ENCODE peak calls at places on chromosomes 2 and 18, in six cellular contexts. One of them, this sample, is unnamed.

GRCh38 chr2:38991899-38992298 is 102.2 kb downstream of the ARHGEF33 start:
- DNase-seq in Peyer's patch: no peak
- DNase-seq in sigmoid colon: no peak
- DNase-seq in prostate gland: no peak
- DNase-seq in spleen: no peak
- DNase-seq in gastrocnemius medialis: no peak
- DNase-seq in this sample: no peak

GRCh38 chr2:239315308-239315707 is 85.5 kb downstream of the HDAC4 start:
- DNase-seq in prostate gland: no peak
- DNase-seq in sigmoid colon: peak
- DNase-seq in spleen: peak
- DNase-seq in gastrocnemius medialis: no peak
- DNase-seq in Peyer's patch: no peak
- DNase-seq in this sample: peak

GRCh38 chr18:76518073-76518472 is 23.0 kb upstream of the ZNF516 start:
- DNase-seq in gastrocnemius medialis: no peak
- DNase-seq in sigmoid colon: no peak
- DNase-seq in Peyer's patch: no peak
- DNase-seq in spleen: no peak
- DNase-seq in prostate gland: no peak
- DNase-seq in this sample: no peak

GRCh38 chr2:239537633-239538356 is 137.0 kb upstream of the HDAC4 start:
- DNase-seq in prostate gland: no peak
- DNase-seq in spleen: peak
- DNase-seq in sigmoid colon: peak
- DNase-seq in Peyer's patch: peak
- DNase-seq in gastrocnemius medialis: peak
- DNase-seq in this sample: no peak

GRCh38 chr2:62221141-62221540 is 25.2 kb downstream of the B3GNT2 start:
- DNase-seq in spleen: no peak
- DNase-seq in gastrocnemius medialis: no peak
- DNase-seq in Peyer's patch: no peak
- DNase-seq in sigmoid colon: no peak
- DNase-seq in prostate gland: no peak
- DNase-seq in this sample: no peak

GRCh38 chr2:195782156-195782555 is 125.1 kb downstream of the SLC39A10 start:
- DNase-seq in Peyer's patch: no peak
- DNase-seq in sigmoid colon: no peak
- DNase-seq in prostate gland: no peak
- DNase-seq in gastrocnemius medialis: no peak
- DNase-seq in spleen: no peak
- DNase-seq in this sample: no peak

GRCh38 chr18:11955299-11956029 is 25.8 kb upstream of the IMPA2 start:
- DNase-seq in Peyer's patch: no peak
- DNase-seq in sigmoid colon: peak
- DNase-seq in gastrocnemius medialis: peak
- DNase-seq in prostate gland: no peak
- DNase-seq in spleen: no peak
- DNase-seq in this sample: peak

GRCh38 chr18:27967938-27968803 is 208.8 kb downstream of the CDH2 start:
- DNase-seq in prostate gland: no peak
- DNase-seq in spleen: no peak
- DNase-seq in Peyer's patch: no peak
- DNase-seq in sigmoid colon: no peak
- DNase-seq in gastrocnemius medialis: no peak
- DNase-seq in this sample: no peak

GRCh38 chr2:16425462-16426336 is 239.9 kb downstream of the CYRIA start:
- DNase-seq in prostate gland: peak
- DNase-seq in gastrocnemius medialis: no peak
- DNase-seq in sigmoid colon: no peak
- DNase-seq in Peyer's patch: no peak
- DNase-seq in spleen: no peak
- DNase-seq in this sample: no peak

GRCh38 chr2:233404227-233404626 is 49.9 kb downstream of the DGKD start:
- DNase-seq in gastrocnemius medialis: peak
- DNase-seq in spleen: peak
- DNase-seq in prostate gland: no peak
- DNase-seq in sigmoid colon: no peak
- DNase-seq in Peyer's patch: no peak
- DNase-seq in this sample: no peak

GRCh38 chr18:59149416-59149815 is 9.7 kb downstream of the SEC11C start:
- DNase-seq in sigmoid colon: no peak
- DNase-seq in gastrocnemius medialis: no peak
- DNase-seq in Peyer's patch: no peak
- DNase-seq in spleen: no peak
- DNase-seq in prostate gland: no peak
- DNase-seq in this sample: no peak

GRCh38 chr2:236861196-236861875 is 224.4 kb upstream of the COPS8 start:
- DNase-seq in Peyer's patch: no peak
- DNase-seq in spleen: no peak
- DNase-seq in sigmoid colon: peak
- DNase-seq in gastrocnemius medialis: no peak
- DNase-seq in prostate gland: no peak
- DNase-seq in this sample: peak

GRCh38 chr2:134134313-134134706 is 119.6 kb upstream of the MGAT5 start:
- DNase-seq in Peyer's patch: no peak
- DNase-seq in gastrocnemius medialis: no peak
- DNase-seq in prostate gland: no peak
- DNase-seq in sigmoid colon: no peak
- DNase-seq in spleen: no peak
- DNase-seq in this sample: no peak

DNA sequence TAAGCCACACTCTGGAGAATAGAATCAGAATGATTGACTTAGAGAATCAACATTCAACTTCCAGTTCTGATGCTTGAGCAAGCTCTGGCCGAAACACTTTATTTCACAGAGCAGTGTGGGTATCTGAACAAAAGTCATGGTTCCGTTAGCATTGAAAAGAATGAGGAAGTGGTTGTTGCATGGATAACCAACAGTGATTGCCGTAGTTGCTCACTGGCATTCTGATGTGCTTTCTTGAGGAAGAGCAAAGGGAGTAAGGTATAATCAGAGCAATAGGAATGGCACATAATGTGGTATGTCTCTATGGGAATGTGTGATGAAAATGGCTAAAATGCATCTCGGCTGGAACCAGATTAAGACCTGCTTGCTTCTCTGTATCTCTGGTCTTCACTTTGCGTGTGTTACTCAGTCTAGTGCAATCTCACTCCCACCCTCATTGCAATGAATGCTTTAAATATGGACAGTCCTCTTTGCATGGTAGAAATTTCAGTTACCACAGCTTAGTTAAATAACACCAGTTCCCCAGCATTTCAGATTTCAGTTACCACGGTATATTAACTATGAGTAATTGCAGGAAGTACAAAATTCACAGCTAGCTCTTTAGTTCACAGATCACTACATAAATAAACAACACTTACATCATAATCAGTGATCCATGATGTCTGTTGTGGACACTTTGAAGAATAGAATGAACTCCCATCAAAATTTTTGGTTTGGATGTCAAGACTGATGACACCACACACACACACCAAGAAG is 7.8 kb upstream of the RAB12 start:
- DNase-seq in prostate gland: no peak
- DNase-seq in gastrocnemius medialis: no peak
- DNase-seq in Peyer's patch: no peak
- DNase-seq in sigmoid colon: no peak
- DNase-seq in spleen: no peak
- DNase-seq in this sample: no peak
- TF ChIP-seq POLR2A in prostate gland: no peak
- TF ChIP-seq POLR2A in gastrocnemius medialis: no peak
- TF ChIP-seq POLR2A in Peyer's patch: no peak
- TF ChIP-seq POLR2A in sigmoid colon: no peak
- TF ChIP-seq POLR2A in spleen: no peak
- TF ChIP-seq POLR2A in this sample: no peak

DNA sequence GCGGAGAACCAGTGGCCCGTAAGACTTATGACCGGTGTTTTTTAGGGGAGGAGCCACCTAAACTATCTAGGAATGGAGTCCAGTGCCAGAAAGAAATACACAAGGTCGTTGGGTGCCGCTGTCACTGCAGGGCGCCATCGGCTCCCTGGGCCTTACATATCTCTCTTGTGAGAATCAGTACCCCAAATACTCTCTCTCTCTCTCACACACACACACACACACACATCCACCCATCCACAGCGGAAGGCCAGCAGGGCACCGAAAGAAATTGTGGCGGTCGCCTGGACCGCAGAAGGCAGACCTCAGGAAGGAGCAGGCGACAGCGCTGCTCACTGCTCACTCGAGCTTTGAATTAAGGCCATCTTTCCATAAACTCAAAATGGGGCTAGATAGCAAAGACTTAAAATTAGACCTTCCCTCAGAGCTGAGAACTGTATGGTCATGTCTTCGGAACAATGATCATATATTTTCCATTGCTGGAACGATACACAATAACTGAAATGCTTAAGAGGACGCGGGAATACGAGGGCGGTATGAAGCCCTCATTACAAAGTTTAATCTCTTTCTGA is 10.3 kb downstream of the NR4A2 start:
- DNase-seq in spleen: no peak
- DNase-seq in prostate gland: no peak
- DNase-seq in Peyer's patch: peak
- DNase-seq in sigmoid colon: no peak
- DNase-seq in gastrocnemius medialis: no peak
- DNase-seq in this sample: no peak
- H3K4me3 ChIP-seq in spleen: peak
- H3K4me3 ChIP-seq in prostate gland: no peak
- H3K4me3 ChIP-seq in Peyer's patch: peak
- H3K4me3 ChIP-seq in sigmoid colon: peak
- H3K4me3 ChIP-seq in gastrocnemius medialis: peak
- H3K4me3 ChIP-seq in this sample: no peak

DNA sequence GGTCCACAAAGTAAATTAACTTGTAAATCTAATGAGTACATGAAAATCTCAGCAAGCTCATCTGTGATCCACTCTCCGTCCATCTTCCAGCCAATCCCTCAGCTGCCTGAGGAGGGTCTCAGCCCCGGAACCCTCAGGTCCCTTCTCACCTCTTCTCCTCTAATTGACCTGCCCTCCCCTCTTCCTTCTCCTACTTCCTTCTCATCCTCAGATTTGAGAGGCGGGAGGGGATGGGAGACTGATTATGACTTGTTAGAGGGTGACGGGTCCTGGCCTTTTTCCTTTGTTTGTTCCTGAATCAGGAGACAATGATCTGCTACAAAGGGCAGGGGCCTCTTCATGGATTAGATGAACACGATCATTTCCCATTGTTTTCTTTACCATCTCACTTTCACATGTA is 80.1 kb downstream of the CYBRD1 start:
- DNase-seq in prostate gland: no peak
- DNase-seq in gastrocnemius medialis: no peak
- DNase-seq in Peyer's patch: no peak
- DNase-seq in spleen: no peak
- DNase-seq in sigmoid colon: no peak
- DNase-seq in this sample: no peak
- TF ChIP-seq POLR2A in prostate gland: no peak
- TF ChIP-seq POLR2A in gastrocnemius medialis: no peak
- TF ChIP-seq POLR2A in Peyer's patch: no peak
- TF ChIP-seq POLR2A in spleen: no peak
- TF ChIP-seq POLR2A in sigmoid colon: no peak
- TF ChIP-seq POLR2A in this sample: no peak

GRCh38 chr2:70992945-70993688 is 1.6 kb downstream of the TEX261 start:
- DNase-seq in prostate gland: no peak
- DNase-seq in gastrocnemius medialis: no peak
- DNase-seq in Peyer's patch: no peak
- DNase-seq in spleen: peak
- DNase-seq in sigmoid colon: peak
- DNase-seq in this sample: peak
- H3K4me3 ChIP-seq in prostate gland: no peak
- H3K4me3 ChIP-seq in gastrocnemius medialis: no peak
- H3K4me3 ChIP-seq in Peyer's patch: peak
- H3K4me3 ChIP-seq in spleen: no peak
- H3K4me3 ChIP-seq in sigmoid colon: peak
- H3K4me3 ChIP-seq in this sample: no peak

GRCh38 chr2:231318954-231319353 is 76.6 kb upstream of the B3GNT7 start:
- DNase-seq in prostate gland: no peak
- DNase-seq in spleen: no peak
- DNase-seq in Peyer's patch: no peak
- DNase-seq in sigmoid colon: no peak
- DNase-seq in gastrocnemius medialis: no peak
- DNase-seq in this sample: peak
- TF ChIP-seq POLR2A in prostate gland: no peak
- TF ChIP-seq POLR2A in spleen: no peak
- TF ChIP-seq POLR2A in Peyer's patch: no peak
- TF ChIP-seq POLR2A in sigmoid colon: no peak
- TF ChIP-seq POLR2A in gastrocnemius medialis: no peak
- TF ChIP-seq POLR2A in this sample: no peak

This sample was measured in lower leg skin.